ENCODE peak calls at places on chromosomes 6 and 20, in five cellular contexts. N is stimulated activated CD8-positive, alpha-beta memory T cell treated with anti-CD3 and anti-CD28 coated beads, Interleukin-15, amount 100 ng/mL, for 4 hours; C is activated CD4-positive, alpha-beta T cell treated with anti-CD3 and anti-CD28 coated beads, Interleukin-2, amount 50 U/mL, for 4 hours; Y is sciatic nerve; S is activated CD4-positive, alpha-beta memory T cell treated with anti-CD3 and anti-CD28 coated beads for 36 hours. T is an unnamed sample.

GRCh38 chr20:52217689-52218395 is 26.3 kb upstream of the ZFP64 start:
- DNase-seq in N (no peak), C (no peak), Y (no peak), S (no peak), T (no peak)

GRCh38 chr20:43755851-43756250 is 29.0 kb upstream of the GTSF1L start:
- DNase-seq in N (no peak), C (no peak), Y (no peak), S (no peak), T (no peak)

GRCh38 chr6:119467478-119468081 is 118.0 kb upstream of the MAN1A1 start:
- DNase-seq in N (no peak), C (no peak), Y (no peak), S (no peak), T (no peak)

GRCh38 chr6:70241031-70241430 is 61.9 kb downstream of the COL9A1 start:
- DNase-seq in N (no peak), C (no peak), Y (no peak), S (no peak), T (no peak)

GRCh38 chr6:111559193-111560097 is 46.2 kb downstream of the TRAF3IP2 start:
- DNase-seq in N (no peak), C (no peak), Y (no peak), S (no peak), T (no peak)

GRCh38 chr6:167684276-167685104 is 142.2 kb upstream of the AFDN start:
- DNase-seq in N (no peak), C (no peak), Y (no peak), S (no peak), T (no peak)

GRCh38 chr6:13380761-13381160 is 52.4 kb upstream of the TBC1D7 start:
- DNase-seq in N (no peak), C (no peak), Y (no peak), S (no peak), T (no peak)

GRCh38 chr20:37892001-37892400 is 10.9 kb upstream of the VSTM2L start:
- DNase-seq in N (no peak), C (no peak), Y (no peak), S (no peak), T (no peak)

GRCh38 chr6:77910826-77911225 is 258.0 kb downstream of the MEI4 start:
- DNase-seq in N (no peak), C (no peak), Y (no peak), S (no peak), T (no peak)

T was measured in left ventricle myocardium inferior.